ENCODE peak calls at places on chromosomes 12 and 14, in seven cellular contexts. A, Z, F, P, T, W and V are unnamed samples.

GRCh38 chr12:24470050-24470449 is 478.9 kb downstream of the BCAT1 start:
- DNase-seq in A (no peak), F (no peak), T (no peak), P (no peak), W (no peak), Z (no peak), V (no peak)

GRCh38 chr12:38456769-38457168 is 140.2 kb downstream of the ALG10B start:
- DNase-seq in Z (no peak), F (no peak), A (no peak), W (no peak), T (no peak), P (no peak), V (no peak)

GRCh38 chr12:65313704-65314317 is 35.3 kb downstream of the MSRB3 start:
- DNase-seq in T (no peak), Z (no peak), F (peak; percentile 52), A (no peak), W (no peak), P (no peak), V (no peak)

GRCh38 chr12:56601503-56601902 is 28.6 kb downstream of the BAZ2A start:
- DNase-seq in T (no peak), A (no peak), Z (no peak), W (peak; percentile 37), P (peak; percentile 37), F (no peak), V (peak; percentile 14)

GRCh38 chr12:52022841-52023181 is 16.1 kb downstream of the TAMALIN start:
- DNase-seq in W (peak; percentile 52), T (peak; percentile 81), Z (no peak), P (no peak), A (peak; percentile 17), F (no peak), V (no peak)

GRCh38 chr14:34322940-34323418 is 139.1 kb downstream of the SPTSSA start:
- DNase-seq in P (peak; percentile 57), T (peak; percentile 90), F (peak; percentile 60), Z (peak; percentile 36), W (peak; percentile 81), A (peak; percentile 4), V (peak; percentile 50)

GRCh38 chr12:1313906-1314305 is 280.5 kb downstream of the FBXL14 start:
- DNase-seq in Z (no peak), A (no peak), T (no peak), P (no peak), F (no peak), W (no peak), V (no peak)

GRCh38 chr12:67456281-67456918 is 187.2 kb downstream of the CAND1 start:
- DNase-seq in F (peak; percentile 86), P (no peak), A (no peak), W (no peak), Z (no peak), T (no peak), V (no peak)

GRCh38 chr12:76637807-76638206 is 78.2 kb upstream of the OSBPL8 start:
- DNase-seq in P (no peak), F (no peak), T (no peak), Z (no peak), A (no peak), W (no peak), V (no peak)

GRCh38 chr14:68147331-68147730 is 327.8 kb downstream of the RAD51B start:
- DNase-seq in W (no peak), Z (no peak), T (no peak), F (no peak), P (no peak), A (no peak), V (no peak)

GRCh38 chr12:64178122-64178521 is 44.0 kb downstream of the KICS2 start:
- DNase-seq in T (no peak), F (no peak), P (no peak), A (no peak), Z (no peak), W (no peak), V (no peak)

GRCh38 chr12:113664224-113664681 is 192.6 kb upstream of the LHX5 start:
- DNase-seq in F (no peak), W (no peak), T (no peak), P (no peak), Z (no peak), A (no peak), V (no peak)

GRCh38 chr12:20477691-20478090 is 109.4 kb downstream of the PDE3A start:
- DNase-seq in T (no peak), P (no peak), F (no peak), W (no peak), Z (no peak), A (peak; percentile 9), V (no peak)

GRCh38 chr12:122848471-122849351 is 13.5 kb downstream of the HIP1R start:
- DNase-seq in W (no peak), Z (no peak), A (no peak), F (no peak), P (no peak), T (no peak), V (no peak)